ENCODE peak calls at places on chromosomes 3 and 15, in four cellular contexts. One of them, this sample, is unnamed.

GRCh38 chr15:79341361-79341760 is 30.4 kb downstream of the TMED3 start:
- DNase-seq in K562: no peak
- DNase-seq in GM12878: no peak
- DNase-seq in GM12891: no peak
- DNase-seq in this sample: no peak

GRCh38 chr15:92071030-92071644 is 217.6 kb downstream of the SLCO3A1 start:
- DNase-seq in K562: no peak
- DNase-seq in GM12891: no peak
- DNase-seq in GM12878: no peak
- DNase-seq in this sample: no peak

GRCh38 chr3:136173939-136174338 is 22.2 kb downstream of the MSL2 start:
- DNase-seq in K562: no peak
- DNase-seq in GM12891: no peak
- DNase-seq in GM12878: no peak
- DNase-seq in this sample: no peak

GRCh38 chr3:196063049-196063448 is 18.8 kb downstream of the TFRC start:
- DNase-seq in K562: no peak
- DNase-seq in GM12891: no peak
- DNase-seq in GM12878: no peak
- DNase-seq in this sample: no peak

GRCh38 chr3:46934508-46935167 is 41.9 kb downstream of the CCDC12 start:
- DNase-seq in K562: no peak
- DNase-seq in GM12891: no peak
- DNase-seq in GM12878: no peak
- DNase-seq in this sample: no peak

GRCh38 chr3:13012228-13012691 is 61.0 kb downstream of the IQSEC1 start:
- DNase-seq in GM12891: no peak
- DNase-seq in GM12878: peak; percentile 84
- DNase-seq in K562: no peak
- DNase-seq in this sample: peak; percentile 71

GRCh38 chr15:65766422-65767263 is 25.4 kb downstream of the DENND4A start:
- DNase-seq in GM12878: no peak
- DNase-seq in GM12891: no peak
- DNase-seq in K562: no peak
- DNase-seq in this sample: no peak

GRCh38 chr3:49901351-49902339 is 2.0 kb downstream of the MST1R start:
- DNase-seq in K562: no peak
- DNase-seq in GM12891: no peak
- DNase-seq in GM12878: no peak
- DNase-seq in this sample: no peak

GRCh38 chr3:64655160-64655559 is 32.6 kb downstream of the ADAMTS9 start:
- DNase-seq in K562: no peak
- DNase-seq in GM12891: no peak
- DNase-seq in GM12878: no peak
- DNase-seq in this sample: no peak

GRCh38 chr15:57872281-57873010 is 165.9 kb downstream of the POLR2M start:
- DNase-seq in GM12878: no peak
- DNase-seq in K562: no peak
- DNase-seq in GM12891: no peak
- DNase-seq in this sample: no peak

GRCh38 chr3:62688050-62688449 is 187.2 kb downstream of the CADPS start:
- DNase-seq in K562: no peak
- DNase-seq in GM12891: no peak
- DNase-seq in GM12878: no peak
- DNase-seq in this sample: no peak

GRCh38 chr3:8143186-8143585 is 358.4 kb upstream of the LMCD1 start:
- DNase-seq in GM12891: no peak
- DNase-seq in GM12878: no peak
- DNase-seq in K562: no peak
- DNase-seq in this sample: no peak

GRCh38 chr3:10448544-10448943 is 56.8 kb downstream of the ATP2B2 start:
- DNase-seq in GM12891: no peak
- DNase-seq in K562: no peak
- DNase-seq in GM12878: no peak
- DNase-seq in this sample: no peak

GRCh38 chr15:33326908-33327307 is 16.1 kb downstream of the RYR3 start:
- DNase-seq in K562: no peak
- DNase-seq in GM12891: no peak
- DNase-seq in GM12878: no peak
- DNase-seq in this sample: no peak

DNA sequence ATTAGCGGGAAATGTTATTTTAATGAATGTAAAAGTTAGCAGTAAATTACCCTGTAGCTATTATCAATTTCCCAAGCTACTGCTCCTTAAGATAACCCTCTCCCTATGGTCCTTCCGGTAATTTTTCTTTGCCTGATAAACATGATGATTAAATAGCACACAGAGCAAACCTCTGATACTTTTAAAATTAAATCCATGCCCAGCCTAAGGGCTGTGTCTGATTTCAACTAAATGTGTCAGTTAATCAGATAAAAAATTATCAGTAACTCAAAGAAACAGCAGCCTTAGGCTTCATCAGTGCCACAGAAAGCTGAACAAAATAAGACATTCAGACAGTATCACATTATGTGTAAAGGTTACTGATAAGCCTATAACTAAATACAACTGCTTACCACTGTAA is 68.1 kb downstream of the DPH6 start:
- DNase-seq in K562: no peak
- DNase-seq in GM12878: no peak
- DNase-seq in GM12891: no peak
- DNase-seq in this sample: no peak
- TF ChIP-seq SPI1 in K562: no peak
- TF ChIP-seq SPI1 in GM12878: no peak
- TF ChIP-seq SPI1 in GM12891: no peak
- TF ChIP-seq SPI1 in this sample: no peak

DNA sequence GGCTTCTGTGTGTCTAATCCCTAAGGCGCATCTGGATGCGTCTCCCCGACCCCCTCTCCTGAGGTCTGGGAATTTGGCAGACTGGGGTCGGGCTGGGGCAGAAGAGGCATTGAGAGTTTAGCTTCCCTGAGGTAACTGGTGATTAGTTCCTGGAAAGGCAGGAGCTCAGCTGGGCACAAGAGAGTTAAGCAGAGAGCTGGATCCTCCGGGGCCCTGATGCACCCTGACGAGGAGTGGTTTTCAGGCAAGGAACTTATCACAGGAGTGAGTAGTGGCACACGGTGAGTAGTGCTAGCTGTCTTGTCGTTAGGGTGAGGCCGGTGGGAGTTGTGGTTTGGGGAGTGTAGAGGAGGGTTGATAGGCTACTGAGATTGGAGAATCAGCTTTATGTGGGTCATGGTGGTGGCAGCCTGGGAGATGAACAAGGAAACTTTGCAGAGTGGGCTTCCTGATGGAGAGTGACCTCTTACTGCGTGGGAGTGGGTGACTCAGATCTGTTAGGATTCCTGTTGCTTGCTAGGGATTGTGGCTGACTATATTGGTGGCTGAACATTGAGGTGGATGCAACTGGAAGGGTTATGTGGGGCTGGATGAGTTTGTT is 872 bp downstream of the RAD54L2 start:
- DNase-seq in GM12878: no peak
- DNase-seq in GM12891: peak; percentile 32
- DNase-seq in K562: peak; percentile 61
- DNase-seq in this sample: peak; percentile 26
- TF ChIP-seq SPI1 in GM12878: no peak
- TF ChIP-seq SPI1 in GM12891: no peak
- TF ChIP-seq SPI1 in K562: no peak
- TF ChIP-seq SPI1 in this sample: no peak

GRCh38 chr15:81410318-81410753 is 36.3 kb upstream of the TMC3 start:
- DNase-seq in GM12878: no peak
- DNase-seq in GM12891: peak; percentile 10
- DNase-seq in K562: peak; percentile 19
- DNase-seq in this sample: peak; percentile 15
- TF ChIP-seq SPI1 in GM12878: no peak
- TF ChIP-seq SPI1 in GM12891: no peak
- TF ChIP-seq SPI1 in K562: no peak
- TF ChIP-seq SPI1 in this sample: no peak

GRCh38 chr15:90836296-90836871 is 32.0 kb upstream of the FURIN start:
- DNase-seq in GM12891: no peak
- DNase-seq in K562: peak; percentile 64
- DNase-seq in GM12878: no peak
- DNase-seq in this sample: no peak

GRCh38 chr15:90839187-90840071 is 29.0 kb upstream of the FURIN start:
- DNase-seq in K562: no peak
- DNase-seq in GM12891: peak; percentile 62
- DNase-seq in GM12878: no peak
- DNase-seq in this sample: peak; percentile 77

GRCh38 chr15:90838544-90838943 is 29.8 kb upstream of the FURIN start:
- DNase-seq in GM12891: no peak
- DNase-seq in K562: no peak
- DNase-seq in GM12878: no peak
- DNase-seq in this sample: no peak

GRCh38 chr15:90837052-90837621 is 31.3 kb upstream of the FURIN start:
- DNase-seq in GM12878: no peak
- DNase-seq in GM12891: no peak
- DNase-seq in K562: no peak
- DNase-seq in this sample: no peak

GRCh38 chr15:90838066-90838465 is 30.3 kb upstream of the FURIN start:
- DNase-seq in K562: no peak
- DNase-seq in GM12878: no peak
- DNase-seq in GM12891: no peak
- DNase-seq in this sample: no peak
- TF ChIP-seq SPI1 in K562: no peak
- TF ChIP-seq SPI1 in GM12878: no peak
- TF ChIP-seq SPI1 in GM12891: no peak
- TF ChIP-seq SPI1 in this sample: no peak

GRCh38 chr3:107430214-107431047 is 53.2 kb downstream of the CCDC54 start:
- DNase-seq in GM12878: no peak
- DNase-seq in K562: no peak
- DNase-seq in GM12891: no peak
- DNase-seq in this sample: no peak
- TF ChIP-seq SPI1 in GM12878: no peak
- TF ChIP-seq SPI1 in K562: no peak
- TF ChIP-seq SPI1 in GM12891: no peak
- TF ChIP-seq SPI1 in this sample: no peak

DNA sequence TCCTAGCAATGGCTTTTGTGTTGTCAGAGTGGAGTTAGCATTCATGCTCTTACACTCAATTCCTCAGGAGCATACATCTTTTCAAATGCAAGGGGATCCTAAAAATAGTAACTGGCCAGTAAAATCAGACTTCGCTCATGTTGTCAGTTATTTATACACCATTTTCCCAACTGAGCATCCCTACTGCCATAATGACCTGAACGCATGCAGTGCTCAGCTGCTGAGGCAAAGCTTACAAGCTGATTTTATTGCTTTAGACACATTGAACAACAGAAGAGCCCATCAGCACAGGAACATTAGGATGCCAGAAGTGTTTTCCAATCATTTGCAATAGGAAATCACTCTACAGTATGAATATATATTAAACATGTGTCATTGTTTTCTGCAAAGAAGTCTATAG is 689.7 kb upstream of the BCHE start:
- DNase-seq in GM12891: no peak
- DNase-seq in K562: no peak
- DNase-seq in GM12878: no peak
- DNase-seq in this sample: no peak
- TF ChIP-seq SPI1 in GM12891: no peak
- TF ChIP-seq SPI1 in K562: no peak
- TF ChIP-seq SPI1 in GM12878: no peak
- TF ChIP-seq SPI1 in this sample: no peak

DNA sequence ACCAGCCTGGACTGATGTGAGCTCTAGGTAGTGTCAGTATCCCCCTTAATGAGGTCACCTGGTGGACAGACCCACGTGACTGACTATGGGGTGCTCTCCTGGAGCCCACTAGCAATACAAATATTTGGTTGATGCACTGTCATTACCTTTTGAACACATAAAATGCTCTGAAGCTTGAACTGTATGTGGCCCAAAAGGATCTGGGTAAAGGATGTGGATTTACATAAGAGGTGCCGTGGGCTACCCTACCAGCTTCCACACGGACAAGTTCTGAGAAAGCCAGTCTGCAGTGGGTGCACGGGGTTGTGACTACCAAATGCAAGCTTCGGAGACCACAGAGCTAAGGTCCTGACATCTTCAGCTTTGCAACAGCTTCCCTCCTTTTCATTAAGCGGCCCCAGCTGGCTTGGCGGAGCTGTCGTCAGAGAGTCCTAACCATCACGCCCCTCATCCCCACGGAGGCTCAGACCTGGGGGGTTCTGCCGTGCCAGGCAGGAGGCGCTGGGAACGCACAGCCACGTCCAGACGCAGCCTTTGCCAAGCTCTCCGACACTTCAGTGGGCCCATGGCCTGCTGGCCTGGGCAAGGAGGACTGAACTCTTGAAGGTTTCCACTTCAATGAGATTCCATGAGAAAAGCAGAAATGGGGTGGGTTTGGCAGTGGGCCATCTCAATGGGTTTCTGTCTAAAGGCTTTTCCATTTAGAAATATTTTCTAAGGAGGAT is 228.3 kb downstream of the ADAMTS17 start:
- DNase-seq in K562: no peak
- DNase-seq in GM12878: no peak
- DNase-seq in GM12891: no peak
- DNase-seq in this sample: no peak
- TF ChIP-seq SPI1 in K562: no peak
- TF ChIP-seq SPI1 in GM12878: no peak
- TF ChIP-seq SPI1 in GM12891: no peak
- TF ChIP-seq SPI1 in this sample: no peak

GRCh38 chr3:138939563-138940241 is 7.2 kb downstream of the FOXL2 start:
- DNase-seq in GM12878: no peak
- DNase-seq in GM12891: no peak
- DNase-seq in K562: no peak
- DNase-seq in this sample: no peak
- TF ChIP-seq SPI1 in GM12878: no peak
- TF ChIP-seq SPI1 in GM12891: no peak
- TF ChIP-seq SPI1 in K562: no peak
- TF ChIP-seq SPI1 in this sample: no peak

DNA sequence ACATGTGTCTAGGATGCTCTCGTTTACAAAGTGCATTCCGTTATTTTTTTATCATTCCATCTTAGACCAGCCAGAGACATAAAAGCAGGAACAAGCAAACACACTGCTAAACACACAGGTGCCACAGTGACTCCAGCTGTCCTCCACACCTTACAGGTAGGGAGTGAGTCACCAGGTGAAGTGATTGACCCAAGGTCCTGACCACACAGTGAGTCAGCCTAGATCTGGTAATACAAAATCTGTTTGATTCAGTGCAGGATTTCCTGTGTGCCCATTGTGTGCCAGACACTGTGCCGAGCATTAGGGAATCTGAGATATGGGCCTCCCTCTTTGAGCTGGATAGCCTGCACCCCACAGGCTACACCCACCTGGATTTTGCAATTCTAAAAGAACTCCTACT is 16.7 kb upstream of the BFSP2 start:
- DNase-seq in K562: no peak
- DNase-seq in GM12891: no peak
- DNase-seq in GM12878: no peak
- DNase-seq in this sample: no peak
- TF ChIP-seq SPI1 in K562: no peak
- TF ChIP-seq SPI1 in GM12891: no peak
- TF ChIP-seq SPI1 in GM12878: no peak
- TF ChIP-seq SPI1 in this sample: no peak